ENCODE peak calls at places on chromosomes 13 and 19, in eight cellular contexts. One of them, this sample, is unnamed.

GRCh38 chr13:35565273-35565672 is 88.8 kb upstream of the MAB21L1 start:
- DNase-seq in fibroblast of lung: no peak
- DNase-seq in heart left ventricle: no peak
- DNase-seq in breast epithelium: no peak
- DNase-seq in A549: no peak
- DNase-seq in GM10248: no peak
- DNase-seq in endodermal cell: no peak
- DNase-seq in endothelial cell: no peak
- DNase-seq in this sample: no peak

GRCh38 chr19:29119582-29119981 is 93.4 kb downstream of the UQCRFS1 start:
- DNase-seq in heart left ventricle: no peak
- DNase-seq in A549: no peak
- DNase-seq in GM10248: no peak
- DNase-seq in breast epithelium: no peak
- DNase-seq in fibroblast of lung: no peak
- DNase-seq in endothelial cell: peak
- DNase-seq in endodermal cell: peak
- DNase-seq in this sample: no peak

GRCh38 chr19:55251296-55252081 is 7.3 kb downstream of the PPP6R1 start:
- DNase-seq in heart left ventricle: no peak
- DNase-seq in breast epithelium: no peak
- DNase-seq in GM10248: peak
- DNase-seq in A549: no peak
- DNase-seq in fibroblast of lung: peak
- DNase-seq in endodermal cell: no peak
- DNase-seq in endothelial cell: no peak
- DNase-seq in this sample: no peak

GRCh38 chr19:47032171-47032811 is 12.7 kb downstream of the NPAS1 start:
- DNase-seq in GM10248: peak
- DNase-seq in endothelial cell: peak
- DNase-seq in heart left ventricle: no peak
- DNase-seq in endodermal cell: peak
- DNase-seq in fibroblast of lung: no peak
- DNase-seq in breast epithelium: no peak
- DNase-seq in A549: peak
- DNase-seq in this sample: no peak

GRCh38 chr19:57587529-57587928 is 3.6 kb downstream of the ZIK1 start:
- DNase-seq in fibroblast of lung: peak
- DNase-seq in A549: no peak
- DNase-seq in breast epithelium: no peak
- DNase-seq in GM10248: no peak
- DNase-seq in endothelial cell: no peak
- DNase-seq in heart left ventricle: no peak
- DNase-seq in endodermal cell: no peak
- DNase-seq in this sample: no peak

GRCh38 chr13:112348642-112349345 is 27.4 kb upstream of the SPACA7 start:
- DNase-seq in breast epithelium: no peak
- DNase-seq in heart left ventricle: no peak
- DNase-seq in fibroblast of lung: no peak
- DNase-seq in endodermal cell: no peak
- DNase-seq in A549: no peak
- DNase-seq in endothelial cell: no peak
- DNase-seq in GM10248: no peak
- DNase-seq in this sample: no peak

GRCh38 chr13:78689011-78689410 is 30.1 kb upstream of the OBI1 start:
- DNase-seq in heart left ventricle: no peak
- DNase-seq in GM10248: no peak
- DNase-seq in breast epithelium: no peak
- DNase-seq in A549: no peak
- DNase-seq in fibroblast of lung: no peak
- DNase-seq in endodermal cell: no peak
- DNase-seq in endothelial cell: no peak
- DNase-seq in this sample: no peak

GRCh38 chr19:39131255-39131755 is 5.7 kb downstream of the PAK4 start:
- DNase-seq in heart left ventricle: peak
- DNase-seq in A549: no peak
- DNase-seq in GM10248: no peak
- DNase-seq in endodermal cell: no peak
- DNase-seq in breast epithelium: peak
- DNase-seq in fibroblast of lung: peak
- DNase-seq in endothelial cell: no peak
- DNase-seq in this sample: no peak

GRCh38 chr13:57557979-57558529 is 73.5 kb upstream of the PCDH17 start:
- DNase-seq in A549: peak
- DNase-seq in GM10248: no peak
- DNase-seq in endothelial cell: no peak
- DNase-seq in breast epithelium: no peak
- DNase-seq in endodermal cell: no peak
- DNase-seq in heart left ventricle: no peak
- DNase-seq in fibroblast of lung: peak
- DNase-seq in this sample: no peak

GRCh38 chr13:22061806-22062391 is 391.0 kb downstream of the FGF9 start:
- DNase-seq in endodermal cell: no peak
- DNase-seq in fibroblast of lung: no peak
- DNase-seq in endothelial cell: no peak
- DNase-seq in A549: no peak
- DNase-seq in GM10248: peak
- DNase-seq in heart left ventricle: no peak
- DNase-seq in breast epithelium: no peak
- DNase-seq in this sample: no peak

GRCh38 chr13:89486065-89486464 is 1814.9 kb downstream of the SLITRK5 start:
- DNase-seq in endodermal cell: no peak
- DNase-seq in fibroblast of lung: peak
- DNase-seq in endothelial cell: no peak
- DNase-seq in GM10248: no peak
- DNase-seq in A549: no peak
- DNase-seq in breast epithelium: no peak
- DNase-seq in heart left ventricle: no peak
- DNase-seq in this sample: no peak

GRCh38 chr19:57280913-57281425 is 684 bp downstream of the ZNF460 start:
- DNase-seq in endodermal cell: no peak
- DNase-seq in breast epithelium: no peak
- DNase-seq in GM10248: peak
- DNase-seq in endothelial cell: peak
- DNase-seq in fibroblast of lung: peak
- DNase-seq in A549: peak
- DNase-seq in heart left ventricle: no peak
- DNase-seq in this sample: no peak

GRCh38 chr19:5695649-5696195 is 5.6 kb downstream of the RPL36 start:
- DNase-seq in heart left ventricle: no peak
- DNase-seq in breast epithelium: no peak
- DNase-seq in endodermal cell: peak
- DNase-seq in endothelial cell: no peak
- DNase-seq in A549: no peak
- DNase-seq in fibroblast of lung: no peak
- DNase-seq in GM10248: no peak
- DNase-seq in this sample: no peak

GRCh38 chr13:62162860-62163259 is 747.2 kb upstream of the PCDH20 start:
- DNase-seq in A549: no peak
- DNase-seq in endodermal cell: no peak
- DNase-seq in endothelial cell: no peak
- DNase-seq in fibroblast of lung: no peak
- DNase-seq in heart left ventricle: no peak
- DNase-seq in GM10248: no peak
- DNase-seq in breast epithelium: no peak
- DNase-seq in this sample: no peak

GRCh38 chr19:3849092-3849491 is 19.7 kb downstream of the ZFR2 start:
- DNase-seq in heart left ventricle: no peak
- DNase-seq in fibroblast of lung: no peak
- DNase-seq in GM10248: no peak
- DNase-seq in breast epithelium: no peak
- DNase-seq in A549: no peak
- DNase-seq in endodermal cell: peak
- DNase-seq in endothelial cell: peak
- DNase-seq in this sample: no peak

GRCh38 chr13:36059366-36059765 is 71.8 kb downstream of the DCLK1 start:
- DNase-seq in A549: no peak
- DNase-seq in breast epithelium: no peak
- DNase-seq in heart left ventricle: no peak
- DNase-seq in endodermal cell: no peak
- DNase-seq in fibroblast of lung: no peak
- DNase-seq in GM10248: no peak
- DNase-seq in endothelial cell: no peak
- DNase-seq in this sample: no peak

GRCh38 chr19:5805465-5806132 is 732 bp downstream of the NRTN start:
- DNase-seq in GM10248: peak
- DNase-seq in breast epithelium: peak
- DNase-seq in heart left ventricle: peak
- DNase-seq in A549: peak
- DNase-seq in fibroblast of lung: peak
- DNase-seq in endodermal cell: peak
- DNase-seq in endothelial cell: peak
- DNase-seq in this sample: peak

GRCh38 chr19:40714519-40715299 is 2.0 kb downstream of the COQ8B start:
- DNase-seq in GM10248: peak
- DNase-seq in endothelial cell: peak
- DNase-seq in breast epithelium: peak
- DNase-seq in endodermal cell: peak
- DNase-seq in A549: peak
- DNase-seq in fibroblast of lung: peak
- DNase-seq in heart left ventricle: peak
- DNase-seq in this sample: peak

GRCh38 chr19:13118424-13119193 is 545 bp downstream of the NACC1 start:
- DNase-seq in endodermal cell: peak
- DNase-seq in heart left ventricle: peak
- DNase-seq in A549: peak
- DNase-seq in GM10248: peak
- DNase-seq in endothelial cell: peak
- DNase-seq in breast epithelium: peak
- DNase-seq in fibroblast of lung: peak
- DNase-seq in this sample: peak

GRCh38 chr13:74132768-74133656 is 1.2 kb downstream of the KLF12 start:
- DNase-seq in heart left ventricle: peak
- DNase-seq in fibroblast of lung: peak
- DNase-seq in breast epithelium: no peak
- DNase-seq in A549: peak
- DNase-seq in GM10248: peak
- DNase-seq in endothelial cell: peak
- DNase-seq in endodermal cell: peak
- DNase-seq in this sample: peak

GRCh38 chr19:48417436-48417835 is 24.0 kb downstream of the GRIN2D start:
- DNase-seq in breast epithelium: no peak
- DNase-seq in GM10248: no peak
- DNase-seq in endothelial cell: no peak
- DNase-seq in fibroblast of lung: no peak
- DNase-seq in heart left ventricle: no peak
- DNase-seq in A549: no peak
- DNase-seq in endodermal cell: no peak
- DNase-seq in this sample: peak

GRCh38 chr19:48415869-48416268 is 22.4 kb downstream of the GRIN2D start:
- DNase-seq in fibroblast of lung: no peak
- DNase-seq in GM10248: no peak
- DNase-seq in A549: no peak
- DNase-seq in heart left ventricle: no peak
- DNase-seq in endodermal cell: no peak
- DNase-seq in endothelial cell: no peak
- DNase-seq in breast epithelium: no peak
- DNase-seq in this sample: no peak

GRCh38 chr19:48421548-48421947 is 24.2 kb upstream of the GRWD1 start:
- DNase-seq in endothelial cell: no peak
- DNase-seq in fibroblast of lung: no peak
- DNase-seq in breast epithelium: no peak
- DNase-seq in GM10248: no peak
- DNase-seq in endodermal cell: no peak
- DNase-seq in A549: no peak
- DNase-seq in heart left ventricle: no peak
- DNase-seq in this sample: peak

GRCh38 chr19:48419158-48419920 is 25.9 kb downstream of the GRIN2D start:
- DNase-seq in fibroblast of lung: peak
- DNase-seq in A549: peak
- DNase-seq in GM10248: peak
- DNase-seq in heart left ventricle: no peak
- DNase-seq in endothelial cell: peak
- DNase-seq in endodermal cell: peak
- DNase-seq in breast epithelium: no peak
- DNase-seq in this sample: peak

GRCh38 chr19:48418317-48419064 is 25.0 kb downstream of the GRIN2D start:
- DNase-seq in GM10248: no peak
- DNase-seq in breast epithelium: no peak
- DNase-seq in endothelial cell: no peak
- DNase-seq in endodermal cell: peak
- DNase-seq in heart left ventricle: no peak
- DNase-seq in A549: peak
- DNase-seq in fibroblast of lung: peak
- DNase-seq in this sample: no peak
- TF ChIP-seq CTCF in GM10248: no peak
- TF ChIP-seq CTCF in breast epithelium: no peak
- TF ChIP-seq CTCF in endothelial cell: no peak
- TF ChIP-seq CTCF in endodermal cell: peak
- TF ChIP-seq CTCF in heart left ventricle: no peak
- TF ChIP-seq CTCF in A549: no peak
- TF ChIP-seq CTCF in fibroblast of lung: peak
- TF ChIP-seq CTCF in this sample: no peak

GRCh38 chr13:97004886-97005285 is 10.6 kb upstream of the OXGR1 start:
- DNase-seq in A549: no peak
- DNase-seq in fibroblast of lung: no peak
- DNase-seq in heart left ventricle: no peak
- DNase-seq in endothelial cell: no peak
- DNase-seq in breast epithelium: no peak
- DNase-seq in GM10248: no peak
- DNase-seq in endodermal cell: no peak
- DNase-seq in this sample: no peak
- TF ChIP-seq CTCF in A549: no peak
- TF ChIP-seq CTCF in fibroblast of lung: no peak
- TF ChIP-seq CTCF in heart left ventricle: no peak
- TF ChIP-seq CTCF in endothelial cell: no peak
- TF ChIP-seq CTCF in breast epithelium: no peak
- TF ChIP-seq CTCF in GM10248: no peak
- TF ChIP-seq CTCF in endodermal cell: no peak
- TF ChIP-seq CTCF in this sample: no peak

DNA sequence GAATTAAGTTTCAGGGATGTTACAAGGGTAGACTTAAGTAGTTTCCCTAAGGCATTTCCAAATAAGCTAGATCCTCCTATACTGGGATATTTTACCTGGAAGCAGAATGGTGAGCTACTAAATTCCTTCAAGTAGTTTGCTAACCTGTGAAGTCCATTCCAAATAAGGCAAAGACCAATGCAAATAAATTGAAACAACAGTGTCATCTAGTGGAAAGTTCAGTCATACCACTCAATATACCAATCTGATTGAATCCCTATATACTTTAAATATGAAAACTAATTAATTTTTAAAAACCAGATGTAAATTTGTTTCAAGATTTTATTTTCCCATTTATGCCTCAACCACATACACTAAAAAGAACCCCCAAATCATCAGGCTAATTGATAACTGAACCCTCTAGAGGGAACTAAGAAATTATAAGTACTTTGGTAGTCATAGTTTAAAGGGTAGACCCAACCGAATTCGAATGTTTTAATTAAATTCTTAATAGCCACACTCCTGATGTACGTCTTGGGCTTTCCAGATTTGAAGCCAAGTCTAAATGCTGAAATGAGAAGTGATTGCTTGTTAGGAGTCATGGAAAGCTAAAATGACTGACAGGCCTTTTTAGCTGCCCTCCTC is 223.7 kb downstream of the TBC1D4 start:
- DNase-seq in endothelial cell: no peak
- DNase-seq in GM10248: no peak
- DNase-seq in A549: peak
- DNase-seq in breast epithelium: no peak
- DNase-seq in endodermal cell: no peak
- DNase-seq in fibroblast of lung: peak
- DNase-seq in heart left ventricle: no peak
- DNase-seq in this sample: no peak
- TF ChIP-seq CTCF in endothelial cell: peak
- TF ChIP-seq CTCF in GM10248: peak
- TF ChIP-seq CTCF in A549: peak
- TF ChIP-seq CTCF in breast epithelium: peak
- TF ChIP-seq CTCF in endodermal cell: peak
- TF ChIP-seq CTCF in fibroblast of lung: peak
- TF ChIP-seq CTCF in heart left ventricle: peak
- TF ChIP-seq CTCF in this sample: peak

GRCh38 chr19:20640545-20640944 is 20.8 kb downstream of the ZNF626 start:
- DNase-seq in endothelial cell: no peak
- DNase-seq in GM10248: no peak
- DNase-seq in fibroblast of lung: no peak
- DNase-seq in breast epithelium: no peak
- DNase-seq in A549: no peak
- DNase-seq in endodermal cell: no peak
- DNase-seq in heart left ventricle: no peak
- DNase-seq in this sample: no peak
- TF ChIP-seq CTCF in endothelial cell: no peak
- TF ChIP-seq CTCF in GM10248: no peak
- TF ChIP-seq CTCF in fibroblast of lung: no peak
- TF ChIP-seq CTCF in breast epithelium: no peak
- TF ChIP-seq CTCF in A549: no peak
- TF ChIP-seq CTCF in endodermal cell: no peak
- TF ChIP-seq CTCF in heart left ventricle: no peak
- TF ChIP-seq CTCF in this sample: no peak